ENCODE peak calls at places on chromosome 18, in four cellular contexts. Z is neural progenitor cell, S is DMS153, Y is MV-4-11. F is an unnamed sample.

GRCh38 chr18:32478818-32479217 is 8.1 kb upstream of the GAREM1 start:
- DNase-seq in Z (peak), S (no peak), Y (no peak), F (no peak)

GRCh38 chr18:3526421-3527354 is 76.7 kb downstream of the TGIF1 start:
- DNase-seq in Z (peak), S (peak), Y (no peak), F (peak)

GRCh38 chr18:2897448-2898052 is 50.7 kb downstream of the EMILIN2 start:
- DNase-seq in Z (no peak), S (no peak), Y (no peak), F (no peak)

GRCh38 chr18:45255142-45255890 is 360.0 kb upstream of the SLC14A2 start:
- DNase-seq in Z (peak), S (peak), Y (no peak), F (peak)

GRCh38 chr18:14104906-14105748 is 27.1 kb downstream of the ZNF519 start:
- DNase-seq in Z (no peak), S (no peak), Y (no peak), F (no peak)

GRCh38 chr18:9434240-9434701 is 41.0 kb upstream of the RALBP1 start:
- DNase-seq in Z (peak), S (no peak), Y (no peak), F (no peak)

GRCh38 chr18:56691530-56691929 is 40.4 kb downstream of the WDR7 start:
- DNase-seq in Z (no peak), S (no peak), Y (no peak), F (no peak)

GRCh38 chr18:55592572-55592971 is 4.6 kb upstream of the TCF4 start:
- DNase-seq in Z (no peak), S (no peak), Y (no peak), F (no peak)

GRCh38 chr18:50716902-50717301 is 102.9 kb downstream of the MRO start:
- DNase-seq in Z (no peak), S (no peak), Y (no peak), F (no peak)